ENCODE peak calls at places on chromosomes 6 and 20, in five cellular contexts. E is activated naive CD8-positive, alpha-beta T cell treated with anti-CD3 and anti-CD28 coated beads for 36 hours; P is GM23338; F is amniotic stem cell; A is foreskin melanocyte. C is an unnamed sample.

GRCh38 chr6:71375676-71376075 is 87.1 kb downstream of the OGFRL1 start:
- DNase-seq in E (no peak), F (no peak), A (peak; percentile 56), P (no peak), C (no peak)

GRCh38 chr6:110317189-110317588 is 41.0 kb downstream of the METTL24 start:
- DNase-seq in E (no peak), A (no peak), F (no peak), P (no peak), C (no peak)

GRCh38 chr6:95946906-95947305 is 68.9 kb upstream of the FUT9 start:
- DNase-seq in E (no peak), P (no peak), F (no peak), A (no peak), C (no peak)

GRCh38 chr6:148677594-148678476 is 69.0 kb upstream of the UST start:
- DNase-seq in E (no peak), P (no peak), A (no peak), F (no peak), C (no peak)

GRCh38 chr20:62063981-62064787 is 1.5 kb downstream of the TAF4 start:
- DNase-seq in E (no peak), F (no peak), A (no peak), P (peak; percentile 67), C (no peak)

GRCh38 chr20:62949887-62950286 is 2.6 kb upstream of the SLC17A9 start:
- DNase-seq in A (no peak), E (no peak), P (peak; percentile 44), F (no peak), C (no peak)

GRCh38 chr6:112562348-112563220 is 215.5 kb downstream of the RFPL4B start:
- DNase-seq in E (no peak), F (no peak), A (no peak), P (no peak), C (no peak)

GRCh38 chr6:65557224-65557623 is 149.8 kb downstream of the EYS start:
- DNase-seq in F (no peak), E (no peak), A (no peak), P (no peak), C (no peak)

GRCh38 chr6:73107016-73107415 is 118.3 kb downstream of the KHDC1L start:
- DNase-seq in P (no peak), E (no peak), A (no peak), F (no peak), C (no peak)

GRCh38 chr6:52405243-52405642 is 14.9 kb upstream of the EFHC1 start:
- DNase-seq in E (no peak), P (no peak), A (no peak), F (no peak), C (no peak)